ENCODE peak calls at places on chromosome 3, in ten cellular contexts. X is kidney, W is osteoblast, K is aorta, F is AG04449, M is fibroblast of lung, N is dorsolateral prefrontal cortex, B is PC-3, A is transverse colon, E is AG04450. I is an unnamed sample.

GRCh38 chr3:8220291-8220690 is 281.3 kb upstream of the LMCD1 start:
- DNase-seq in M (peak; percentile 16), W (no peak), F (no peak), A (no peak), B (peak; percentile 61), X (no peak), N (no peak), E (no peak), K (no peak), I (no peak)

GRCh38 chr3:133759740-133760069 is 13.5 kb downstream of the TF start:
- DNase-seq in N (no peak), F (no peak), A (no peak), B (no peak), X (no peak), E (no peak), M (no peak), K (no peak), W (no peak), I (no peak)

GRCh38 chr3:48128779-48129178 is 59.4 kb downstream of the CDC25A start:
- DNase-seq in E (no peak), X (no peak), B (no peak), N (no peak), A (no peak), K (no peak), F (no peak), M (no peak), W (no peak), I (no peak)

GRCh38 chr3:114290911-114291901 is 2.6 kb upstream of the TIGIT start:
- DNase-seq in F (no peak), W (peak; percentile 85), N (peak; percentile 36), K (peak; percentile 70), X (peak; percentile 86), M (peak; percentile 42), B (peak; percentile 59), E (no peak), A (peak; percentile 77), I (peak; percentile 33)

GRCh38 chr3:57783186-57784088 is 27.3 kb downstream of the SLMAP start:
- DNase-seq in E (no peak), W (no peak), N (no peak), B (no peak), M (peak; percentile 27), F (no peak), A (no peak), X (no peak), K (no peak), I (peak; percentile 29)

GRCh38 chr3:13044496-13045244 is 28.6 kb downstream of the IQSEC1 start:
- DNase-seq in X (peak; percentile 60), A (no peak), E (no peak), K (peak; percentile 35), W (no peak), B (no peak), M (no peak), N (no peak), F (no peak), I (no peak)

GRCh38 chr3:178741020-178741419 is 204.8 kb downstream of the KCNMB2 start:
- DNase-seq in E (no peak), M (no peak), F (no peak), A (no peak), W (no peak), X (no peak), N (no peak), K (no peak), B (no peak), I (no peak)

GRCh38 chr3:183114779-183115178 is 15.5 kb upstream of the MCCC1 start:
- DNase-seq in F (no peak), N (no peak), X (no peak), M (no peak), W (no peak), A (no peak), K (no peak), B (no peak), E (no peak), I (no peak)

GRCh38 chr3:55482496-55483195 is 4.5 kb downstream of the WNT5A start:
- DNase-seq in F (no peak), W (peak; percentile 67), K (no peak), A (no peak), X (peak; percentile 74), M (peak; percentile 54), E (no peak), B (no peak), N (no peak), I (no peak)

GRCh38 chr3:16189201-16189600 is 14.7 kb downstream of the GALNT15 start:
- DNase-seq in N (no peak), M (no peak), B (no peak), E (no peak), W (no peak), A (no peak), K (no peak), X (no peak), F (no peak), I (no peak)

GRCh38 chr3:112460519-112460918 is 38.8 kb downstream of the BTLA start:
- DNase-seq in A (no peak), M (no peak), F (no peak), X (no peak), N (no peak), W (no peak), E (no peak), K (no peak), B (no peak), I (no peak)

GRCh38 chr3:152703245-152703900 is 131.6 kb upstream of the P2RY1 start:
- DNase-seq in W (no peak), X (no peak), N (no peak), B (no peak), K (no peak), A (no peak), E (no peak), M (no peak), F (no peak), I (no peak)

GRCh38 chr3:152709659-152710058 is 125.3 kb upstream of the P2RY1 start:
- DNase-seq in W (no peak), F (no peak), X (no peak), M (no peak), B (no peak), K (no peak), E (no peak), A (no peak), N (no peak), I (no peak)

GRCh38 chr3:152707314-152707713 is 127.6 kb upstream of the P2RY1 start:
- DNase-seq in B (no peak), W (no peak), M (peak; percentile 20), X (no peak), K (no peak), A (no peak), F (no peak), E (no peak), N (no peak), I (no peak)
- H3K4me3 ChIP-seq in B (no peak overlapping the region), W (peak overlapping the region; percentile 51), M (peak overlapping the region; percentile 2), X (no peak overlapping the region), K (no peak overlapping the region), A (no peak overlapping the region), F (no peak overlapping the region), E (no peak overlapping the region), N (no peak overlapping the region), I (no peak overlapping the region)

GRCh38 chr3:146160964-146161724 is at the start of gene PLOD2:
- DNase-seq in A (peak; percentile 83), M (peak; percentile 86), F (peak; percentile 83), B (peak; percentile 97), X (peak; percentile 92), E (no peak), K (peak; percentile 93), W (peak; percentile 94), N (peak; percentile 50), I (peak; percentile 84)
- H3K4me3 ChIP-seq in A (peak within 1 kb of the TSS; percentile 71), M (peak within 1 kb of the TSS; percentile 97), F (peak within 1 kb of the TSS; percentile 93), B (peak within 1 kb of the TSS; percentile 79), X (peak within 1 kb of the TSS; percentile 83), E (peak within 1 kb of the TSS; percentile 75), K (peak within 1 kb of the TSS; percentile 86), W (peak within 1 kb of the TSS; percentile 84), N (peak within 1 kb of the TSS; percentile 82), I (peak within 1 kb of the TSS; percentile 88)

GRCh38 chr3:33717616-33717865 is 513 bp downstream of the CLASP2 start:
- DNase-seq in K (peak; percentile 81), N (no peak), M (peak; percentile 62), E (no peak), B (no peak), X (no peak), W (peak; percentile 85), A (peak; percentile 86), F (no peak), I (peak; percentile 69)

GRCh38 chr3:33711100-33711499 is 7.0 kb downstream of the CLASP2 start:
- DNase-seq in N (no peak), F (no peak), B (no peak), X (no peak), W (no peak), M (no peak), A (no peak), K (no peak), E (no peak), I (no peak)

GRCh38 chr3:33718595-33718907 is 497 bp upstream of the CLASP2 start:
- DNase-seq in A (peak; percentile 8), M (no peak), X (no peak), F (no peak), E (no peak), W (peak; percentile 23), N (no peak), B (no peak), K (no peak), I (no peak)

GRCh38 chr3:33717866-33718594 is at the start of gene CLASP2:
- DNase-seq in M (peak; percentile 88), F (no peak), A (peak; percentile 91), B (peak; percentile 88), W (peak; percentile 96), N (peak; percentile 81), E (peak; percentile 55), X (peak; percentile 96), K (peak; percentile 93), I (peak; percentile 89)

GRCh38 chr3:33716227-33716626 is 1.8 kb downstream of the CLASP2 start:
- DNase-seq in X (no peak), W (peak; percentile 11), A (no peak), K (no peak), M (peak; percentile 15), N (no peak), E (no peak), F (no peak), B (peak; percentile 28), I (no peak)
- H3K4me3 ChIP-seq in X (peak overlapping the region; percentile 74), W (peak overlapping the region; percentile 87), A (peak overlapping the region; percentile 94), K (peak overlapping the region; percentile 73), M (peak overlapping the region; percentile 80), N (peak overlapping the region; percentile 96), E (peak overlapping the region; percentile 78), F (no peak overlapping the region), B (peak overlapping the region; percentile 98), I (peak overlapping the region; percentile 85)

GRCh38 chr3:73661262-73661661 is 36.5 kb upstream of the PDZRN3 start:
- DNase-seq in B (no peak), N (no peak), W (no peak), X (no peak), F (peak; percentile 60), K (no peak), E (peak; percentile 65), A (no peak), M (peak; percentile 55), I (no peak)

GRCh38 chr3:73665317-73665716 is 40.6 kb upstream of the PDZRN3 start:
- DNase-seq in F (no peak), E (no peak), A (no peak), K (no peak), B (no peak), N (no peak), X (no peak), M (no peak), W (no peak), I (no peak)

GRCh38 chr3:73663495-73663894 is 38.8 kb upstream of the PDZRN3 start:
- DNase-seq in N (no peak), M (no peak), W (no peak), F (no peak), K (no peak), A (no peak), X (no peak), E (no peak), B (no peak), I (no peak)

GRCh38 chr3:73667889-73668288 is 43.1 kb upstream of the PDZRN3 start:
- DNase-seq in N (no peak), K (no peak), W (no peak), B (no peak), F (no peak), A (no peak), M (no peak), X (no peak), E (no peak), I (no peak)

GRCh38 chr3:73664389-73664788 is 39.6 kb upstream of the PDZRN3 start:
- DNase-seq in N (no peak), E (no peak), X (no peak), F (no peak), A (no peak), B (no peak), K (no peak), M (no peak), W (no peak), I (no peak)
- H3K4me3 ChIP-seq in N (no peak overlapping the region), E (no peak overlapping the region), X (no peak overlapping the region), F (no peak overlapping the region), A (no peak overlapping the region), B (no peak overlapping the region), K (no peak overlapping the region), M (no peak overlapping the region), W (no peak overlapping the region), I (no peak overlapping the region)